ENCODE peak calls at places on chromosome 5, in eight cellular contexts. One of them, this sample, is unnamed.

GRCh38 chr5:103800728-103801127 is 238.1 kb upstream of the NUDT12 start:
- DNase-seq in lower leg skin: no peak
- DNase-seq in CD8-positive, alpha-beta T cell: no peak
- DNase-seq in mucosa of gallbladder: no peak
- DNase-seq in EH: peak
- DNase-seq in stimulated activated naive CD8-positive, alpha-beta T cell treated with anti-CD3 and anti-CD28 coated beads, Interleukin-15, Interleukin-2, amounts not matched to agents 100 U/mL and 50 U/mL, for 24 hours: no peak
- DNase-seq in activated T-cell treated with anti-CD3 and anti-CD28 coated beads for 48 hours: no peak
- DNase-seq in HT1080: no peak
- DNase-seq in this sample: no peak

GRCh38 chr5:150590979-150591411 is 49.5 kb upstream of the SYNPO start:
- DNase-seq in lower leg skin: no peak
- DNase-seq in CD8-positive, alpha-beta T cell: no peak
- DNase-seq in mucosa of gallbladder: no peak
- DNase-seq in EH: no peak
- DNase-seq in stimulated activated naive CD8-positive, alpha-beta T cell treated with anti-CD3 and anti-CD28 coated beads, Interleukin-15, Interleukin-2, amounts not matched to agents 100 U/mL and 50 U/mL, for 24 hours: no peak
- DNase-seq in activated T-cell treated with anti-CD3 and anti-CD28 coated beads for 48 hours: no peak
- DNase-seq in HT1080: no peak
- DNase-seq in this sample: no peak

GRCh38 chr5:1765141-1765879 is 34.3 kb downstream of the MRPL36 start:
- DNase-seq in lower leg skin: peak
- DNase-seq in CD8-positive, alpha-beta T cell: no peak
- DNase-seq in mucosa of gallbladder: no peak
- DNase-seq in EH: no peak
- DNase-seq in stimulated activated naive CD8-positive, alpha-beta T cell treated with anti-CD3 and anti-CD28 coated beads, Interleukin-15, Interleukin-2, amounts not matched to agents 100 U/mL and 50 U/mL, for 24 hours: no peak
- DNase-seq in activated T-cell treated with anti-CD3 and anti-CD28 coated beads for 48 hours: no peak
- DNase-seq in HT1080: no peak
- DNase-seq in this sample: no peak

GRCh38 chr5:62568800-62569432 is 9.7 kb upstream of the LRRC70 start:
- DNase-seq in lower leg skin: no peak
- DNase-seq in CD8-positive, alpha-beta T cell: no peak
- DNase-seq in mucosa of gallbladder: no peak
- DNase-seq in EH: no peak
- DNase-seq in stimulated activated naive CD8-positive, alpha-beta T cell treated with anti-CD3 and anti-CD28 coated beads, Interleukin-15, Interleukin-2, amounts not matched to agents 100 U/mL and 50 U/mL, for 24 hours: no peak
- DNase-seq in activated T-cell treated with anti-CD3 and anti-CD28 coated beads for 48 hours: no peak
- DNase-seq in HT1080: no peak
- DNase-seq in this sample: no peak

GRCh38 chr5:132362086-132362485 is 7.4 kb upstream of the SLC22A5 start:
- DNase-seq in lower leg skin: no peak
- DNase-seq in CD8-positive, alpha-beta T cell: no peak
- DNase-seq in mucosa of gallbladder: no peak
- DNase-seq in EH: no peak
- DNase-seq in stimulated activated naive CD8-positive, alpha-beta T cell treated with anti-CD3 and anti-CD28 coated beads, Interleukin-15, Interleukin-2, amounts not matched to agents 100 U/mL and 50 U/mL, for 24 hours: no peak
- DNase-seq in activated T-cell treated with anti-CD3 and anti-CD28 coated beads for 48 hours: no peak
- DNase-seq in HT1080: no peak
- DNase-seq in this sample: no peak

GRCh38 chr5:1156033-1156753 is 44.3 kb upstream of the SLC12A7 start:
- DNase-seq in lower leg skin: no peak
- DNase-seq in CD8-positive, alpha-beta T cell: no peak
- DNase-seq in mucosa of gallbladder: no peak
- DNase-seq in EH: no peak
- DNase-seq in stimulated activated naive CD8-positive, alpha-beta T cell treated with anti-CD3 and anti-CD28 coated beads, Interleukin-15, Interleukin-2, amounts not matched to agents 100 U/mL and 50 U/mL, for 24 hours: no peak
- DNase-seq in activated T-cell treated with anti-CD3 and anti-CD28 coated beads for 48 hours: no peak
- DNase-seq in HT1080: no peak
- DNase-seq in this sample: no peak

GRCh38 chr5:1108008-1108864 is 3.6 kb downstream of the SLC12A7 start:
- DNase-seq in lower leg skin: no peak
- DNase-seq in CD8-positive, alpha-beta T cell: no peak
- DNase-seq in mucosa of gallbladder: no peak
- DNase-seq in EH: no peak
- DNase-seq in stimulated activated naive CD8-positive, alpha-beta T cell treated with anti-CD3 and anti-CD28 coated beads, Interleukin-15, Interleukin-2, amounts not matched to agents 100 U/mL and 50 U/mL, for 24 hours: no peak
- DNase-seq in activated T-cell treated with anti-CD3 and anti-CD28 coated beads for 48 hours: no peak
- DNase-seq in HT1080: no peak
- DNase-seq in this sample: no peak

GRCh38 chr5:119417891-119418781 is 34.2 kb upstream of the HSD17B4 start:
- DNase-seq in lower leg skin: no peak
- DNase-seq in CD8-positive, alpha-beta T cell: no peak
- DNase-seq in mucosa of gallbladder: no peak
- DNase-seq in EH: peak
- DNase-seq in stimulated activated naive CD8-positive, alpha-beta T cell treated with anti-CD3 and anti-CD28 coated beads, Interleukin-15, Interleukin-2, amounts not matched to agents 100 U/mL and 50 U/mL, for 24 hours: no peak
- DNase-seq in activated T-cell treated with anti-CD3 and anti-CD28 coated beads for 48 hours: no peak
- DNase-seq in HT1080: no peak
- DNase-seq in this sample: no peak

GRCh38 chr5:171299851-171300250 is 9.2 kb upstream of the TLX3 start:
- DNase-seq in lower leg skin: no peak
- DNase-seq in CD8-positive, alpha-beta T cell: no peak
- DNase-seq in mucosa of gallbladder: no peak
- DNase-seq in EH: no peak
- DNase-seq in stimulated activated naive CD8-positive, alpha-beta T cell treated with anti-CD3 and anti-CD28 coated beads, Interleukin-15, Interleukin-2, amounts not matched to agents 100 U/mL and 50 U/mL, for 24 hours: no peak
- DNase-seq in activated T-cell treated with anti-CD3 and anti-CD28 coated beads for 48 hours: no peak
- DNase-seq in HT1080: no peak
- DNase-seq in this sample: no peak

GRCh38 chr5:137392261-137392660 is 106.9 kb downstream of the SPOCK1 start:
- DNase-seq in lower leg skin: no peak
- DNase-seq in CD8-positive, alpha-beta T cell: no peak
- DNase-seq in mucosa of gallbladder: no peak
- DNase-seq in EH: no peak
- DNase-seq in stimulated activated naive CD8-positive, alpha-beta T cell treated with anti-CD3 and anti-CD28 coated beads, Interleukin-15, Interleukin-2, amounts not matched to agents 100 U/mL and 50 U/mL, for 24 hours: no peak
- DNase-seq in activated T-cell treated with anti-CD3 and anti-CD28 coated beads for 48 hours: no peak
- DNase-seq in HT1080: no peak
- DNase-seq in this sample: no peak